ENCODE peak calls at places on chromosomes 12 and 14, in five cellular contexts. L is stimulated activated CD8-positive, alpha-beta memory T cell treated with anti-CD3 and anti-CD28 coated beads, Interleukin-15, amount 100 ng/mL, for 1 hour; K is GM04504; W is psoas muscle; N is ACHN. U is an unnamed sample.

GRCh38 chr12:55996201-55996714 is 818 bp upstream of the SUOX start:
- DNase-seq in L (peak), K (peak), W (peak), N (peak), U (peak)

GRCh38 chr14:29955087-29955486 is 27.4 kb upstream of the PRKD1 start:
- DNase-seq in L (no peak), K (no peak), W (no peak), N (no peak), U (no peak)

GRCh38 chr14:68634874-68635601 is 157.8 kb downstream of the ZFP36L1 start:
- DNase-seq in L (no peak), K (no peak), W (no peak), N (no peak), U (no peak)

GRCh38 chr14:68110989-68111704 is 291.6 kb downstream of the RAD51B start:
- DNase-seq in L (no peak), K (no peak), W (no peak), N (no peak), U (no peak)

GRCh38 chr12:104290320-104290719 is 13.2 kb upstream of the EID3 start:
- DNase-seq in L (no peak), K (no peak), W (no peak), N (no peak), U (no peak)

GRCh38 chr14:38856798-38857197 is 246.2 kb downstream of the SEC23A start:
- DNase-seq in L (no peak), K (no peak), W (no peak), N (no peak), U (no peak)

GRCh38 chr14:65940056-65940735 is 527.7 kb downstream of the FUT8 start:
- DNase-seq in L (no peak), K (no peak), W (no peak), N (peak), U (no peak)

GRCh38 chr12:69254046-69254445 is 14.7 kb downstream of the CPSF6 start:
- DNase-seq in L (no peak), K (peak), W (no peak), N (peak), U (no peak)

GRCh38 chr12:131390408-131391100 is 320.3 kb upstream of the SFSWAP start:
- DNase-seq in L (no peak), K (no peak), W (no peak), N (peak), U (no peak)

GRCh38 chr14:23364164-23364571 is 804 bp downstream of the EFS start:
- DNase-seq in L (no peak), K (no peak), W (no peak), N (no peak), U (no peak)

GRCh38 chr12:131825146-131825892 is 2.9 kb upstream of the MMP17 start:
- DNase-seq in L (no peak), K (no peak), W (no peak), N (no peak), U (no peak)

GRCh38 chr14:97283450-97284230 is 486.5 kb downstream of the VRK1 start:
- DNase-seq in L (no peak), K (no peak), W (no peak), N (no peak), U (no peak)

GRCh38 chr12:49872781-49873181 is 29.9 kb upstream of the BCDIN3D start:
- DNase-seq in L (no peak), K (no peak), W (no peak), N (no peak), U (no peak)

GRCh38 chr14:87108726-87109125 is 884.3 kb downstream of the GALC start:
- DNase-seq in L (no peak), K (peak), W (no peak), N (no peak), U (no peak)

U was measured in CMK.